ENCODE peak calls at places on chromosomes 3 and 15, in five cellular contexts. One of them, this sample, is unnamed.

GRCh38 chr15:67120839-67121540 is 55.6 kb downstream of the SMAD3 start:
- DNase-seq in NCI-H1930: no peak
- DNase-seq in effector memory CD8-positive, alpha-beta T cell: peak; percentile 88
- DNase-seq in effector CD4-positive, alpha-beta T cell: peak; percentile 86
- DNase-seq in cardiac muscle cell: no peak
- DNase-seq in this sample: peak; percentile 96

GRCh38 chr15:36643551-36643950 is 64.1 kb downstream of the CDIN1 start:
- DNase-seq in NCI-H1930: no peak
- DNase-seq in effector memory CD8-positive, alpha-beta T cell: no peak
- DNase-seq in effector CD4-positive, alpha-beta T cell: no peak
- DNase-seq in cardiac muscle cell: no peak
- DNase-seq in this sample: peak; percentile 3

GRCh38 chr15:68794869-68795268 is 25.8 kb downstream of the ANP32A start:
- DNase-seq in NCI-H1930: no peak
- DNase-seq in effector memory CD8-positive, alpha-beta T cell: no peak
- DNase-seq in effector CD4-positive, alpha-beta T cell: no peak
- DNase-seq in cardiac muscle cell: no peak
- DNase-seq in this sample: peak; percentile 14

GRCh38 chr15:70491183-70491621 is 272.2 kb downstream of the UACA start:
- DNase-seq in NCI-H1930: no peak
- DNase-seq in effector memory CD8-positive, alpha-beta T cell: no peak
- DNase-seq in effector CD4-positive, alpha-beta T cell: no peak
- DNase-seq in cardiac muscle cell: no peak
- DNase-seq in this sample: no peak

GRCh38 chr15:89127054-89127702 is 38.9 kb downstream of the ABHD2 start:
- DNase-seq in NCI-H1930: no peak
- DNase-seq in effector memory CD8-positive, alpha-beta T cell: no peak
- DNase-seq in effector CD4-positive, alpha-beta T cell: no peak
- DNase-seq in cardiac muscle cell: no peak
- DNase-seq in this sample: no peak

GRCh38 chr3:32421991-32422859 is 30.6 kb downstream of the CMTM7 start:
- DNase-seq in NCI-H1930: no peak
- DNase-seq in effector memory CD8-positive, alpha-beta T cell: no peak
- DNase-seq in effector CD4-positive, alpha-beta T cell: no peak
- DNase-seq in cardiac muscle cell: no peak
- DNase-seq in this sample: peak; percentile 92

GRCh38 chr3:56758539-56758981 is 43.2 kb downstream of the ARHGEF3 start:
- DNase-seq in NCI-H1930: no peak
- DNase-seq in effector memory CD8-positive, alpha-beta T cell: no peak
- DNase-seq in effector CD4-positive, alpha-beta T cell: no peak
- DNase-seq in cardiac muscle cell: no peak
- DNase-seq in this sample: peak; percentile 89

GRCh38 chr3:8967553-8967952 is 4.3 kb upstream of the RAD18 start:
- DNase-seq in NCI-H1930: no peak
- DNase-seq in effector memory CD8-positive, alpha-beta T cell: no peak
- DNase-seq in effector CD4-positive, alpha-beta T cell: no peak
- DNase-seq in cardiac muscle cell: no peak
- DNase-seq in this sample: no peak

GRCh38 chr15:65937476-65937875 is 68.2 kb downstream of the RAB11A start:
- DNase-seq in NCI-H1930: no peak
- DNase-seq in effector memory CD8-positive, alpha-beta T cell: no peak
- DNase-seq in effector CD4-positive, alpha-beta T cell: no peak
- DNase-seq in cardiac muscle cell: no peak
- DNase-seq in this sample: no peak

GRCh38 chr3:149247929-149248691 is 26.5 kb upstream of the CP start:
- DNase-seq in NCI-H1930: no peak
- DNase-seq in effector memory CD8-positive, alpha-beta T cell: no peak
- DNase-seq in effector CD4-positive, alpha-beta T cell: no peak
- DNase-seq in cardiac muscle cell: peak; percentile 28
- DNase-seq in this sample: peak; percentile 35

GRCh38 chr3:183148056-183148455 is 14.5 kb downstream of the LAMP3 start:
- DNase-seq in NCI-H1930: no peak
- DNase-seq in effector memory CD8-positive, alpha-beta T cell: no peak
- DNase-seq in effector CD4-positive, alpha-beta T cell: no peak
- DNase-seq in cardiac muscle cell: no peak
- DNase-seq in this sample: peak; percentile 77

GRCh38 chr15:66880380-66881155 is 178.5 kb downstream of the SMAD6 start:
- DNase-seq in NCI-H1930: no peak
- DNase-seq in effector memory CD8-positive, alpha-beta T cell: no peak
- DNase-seq in effector CD4-positive, alpha-beta T cell: no peak
- DNase-seq in cardiac muscle cell: no peak
- DNase-seq in this sample: no peak

GRCh38 chr15:63492541-63493077 is 11.8 kb upstream of the USP3 start:
- DNase-seq in NCI-H1930: no peak
- DNase-seq in effector memory CD8-positive, alpha-beta T cell: no peak
- DNase-seq in effector CD4-positive, alpha-beta T cell: no peak
- DNase-seq in cardiac muscle cell: no peak
- DNase-seq in this sample: peak; percentile 45

GRCh38 chr3:14633819-14634424 is 17.6 kb upstream of the CCDC174 start:
- DNase-seq in NCI-H1930: peak; percentile 19
- DNase-seq in effector memory CD8-positive, alpha-beta T cell: peak; percentile 40
- DNase-seq in effector CD4-positive, alpha-beta T cell: peak; percentile 45
- DNase-seq in cardiac muscle cell: peak; percentile 73
- DNase-seq in this sample: peak; percentile 80

GRCh38 chr3:16741103-16741758 is 136.0 kb upstream of the DAZL start:
- DNase-seq in NCI-H1930: no peak
- DNase-seq in effector memory CD8-positive, alpha-beta T cell: no peak
- DNase-seq in effector CD4-positive, alpha-beta T cell: no peak
- DNase-seq in cardiac muscle cell: no peak
- DNase-seq in this sample: peak; percentile 87

GRCh38 chr15:63818628-63819027 is 15.1 kb downstream of the HERC1 start:
- DNase-seq in NCI-H1930: no peak
- DNase-seq in effector memory CD8-positive, alpha-beta T cell: no peak
- DNase-seq in effector CD4-positive, alpha-beta T cell: no peak
- DNase-seq in cardiac muscle cell: no peak
- DNase-seq in this sample: no peak

GRCh38 chr3:190446492-190447301 is 3.0 kb downstream of the TMEM207 start:
- DNase-seq in NCI-H1930: no peak
- DNase-seq in effector memory CD8-positive, alpha-beta T cell: no peak
- DNase-seq in effector CD4-positive, alpha-beta T cell: no peak
- DNase-seq in cardiac muscle cell: no peak
- DNase-seq in this sample: no peak

GRCh38 chr3:31010491-31010890 is 116.0 kb upstream of the GADL1 start:
- DNase-seq in NCI-H1930: no peak
- DNase-seq in effector memory CD8-positive, alpha-beta T cell: no peak
- DNase-seq in effector CD4-positive, alpha-beta T cell: no peak
- DNase-seq in cardiac muscle cell: no peak
- DNase-seq in this sample: peak; percentile 97

GRCh38 chr3:170679190-170679589 is 93.3 kb upstream of the SLC7A14 start:
- DNase-seq in NCI-H1930: no peak
- DNase-seq in effector memory CD8-positive, alpha-beta T cell: no peak
- DNase-seq in effector CD4-positive, alpha-beta T cell: no peak
- DNase-seq in cardiac muscle cell: no peak
- DNase-seq in this sample: no peak

GRCh38 chr3:47394867-47395266 is 14.0 kb downstream of the PTPN23 start:
- DNase-seq in NCI-H1930: no peak
- DNase-seq in effector memory CD8-positive, alpha-beta T cell: no peak
- DNase-seq in effector CD4-positive, alpha-beta T cell: no peak
- DNase-seq in cardiac muscle cell: no peak
- DNase-seq in this sample: no peak

This sample was measured in fibroblast of pulmonary artery.